ENCODE peak calls at places on chromosomes 16 and 17, in ten cellular contexts. C is A549; L is Right ventricle myocardium superior; E is NCI-H510A; V is CD8-positive, alpha-beta memory T cell; B is cardiac fibroblast; S is SK-MEL-5; N is effector CD4-positive, alpha-beta T cell; Q is activated CD4-positive, CD25-positive, alpha-beta regulatory T cell; M is EH. T is an unnamed sample.

GRCh38 chr17:18324140-18325049 is 9.3 kb downstream of the SMCR8 start:
- DNase-seq in C (no peak), L (no peak), E (no peak), V (no peak), B (no peak), S (no peak), N (no peak), Q (no peak), M (no peak), T (no peak)

GRCh38 chr17:17667231-17667630 is 14.0 kb upstream of the RAI1 start:
- DNase-seq in C (no peak), L (no peak), E (no peak), V (no peak), B (no peak), S (no peak), N (no peak), Q (no peak), M (no peak), T (no peak)

GRCh38 chr17:48459070-48459469 is 29.1 kb upstream of the SKAP1 start:
- DNase-seq in C (no peak), L (no peak), E (no peak), V (no peak), B (no peak), S (no peak), N (no peak), Q (no peak), M (no peak), T (no peak)

GRCh38 chr16:12553191-12553590 is 250.5 kb downstream of the CPPED1 start:
- DNase-seq in C (no peak), L (no peak), E (peak), V (no peak), B (no peak), S (no peak), N (no peak), Q (no peak), M (no peak), T (no peak)

GRCh38 chr17:60944751-60945150 is 267.1 kb downstream of the BCAS3 start:
- DNase-seq in C (no peak), L (no peak), E (no peak), V (no peak), B (no peak), S (no peak), N (no peak), Q (no peak), M (no peak), T (no peak)

GRCh38 chr16:86396318-86396882 is 113.9 kb upstream of the FOXF1 start:
- DNase-seq in C (no peak), L (no peak), E (no peak), V (no peak), B (peak), S (no peak), N (no peak), Q (no peak), M (peak), T (peak)

GRCh38 chr16:1224558-1224957 is 510 bp downstream of the TPSG1 start:
- DNase-seq in C (no peak), L (no peak), E (no peak), V (no peak), B (no peak), S (no peak), N (no peak), Q (no peak), M (no peak), T (no peak)

GRCh38 chr16:2597560-2597902 is 59.7 kb downstream of the PDPK1 start:
- DNase-seq in C (no peak), L (no peak), E (no peak), V (no peak), B (no peak), S (no peak), N (no peak), Q (no peak), M (no peak), T (no peak)

GRCh38 chr16:17397499-17397891 is 73.3 kb downstream of the XYLT1 start:
- DNase-seq in C (peak), L (no peak), E (peak), V (peak), B (peak), S (peak), N (peak), Q (no peak), M (peak), T (peak)

GRCh38 chr17:76983431-76983830 is 115.2 kb downstream of the MGAT5B start:
- DNase-seq in C (no peak), L (no peak), E (no peak), V (no peak), B (no peak), S (no peak), N (no peak), Q (no peak), M (no peak), T (no peak)

GRCh38 chr16:58500329-58501241 is 642 bp downstream of the NDRG4 start:
- DNase-seq in C (no peak), L (no peak), E (no peak), V (peak), B (no peak), S (no peak), N (no peak), Q (no peak), M (peak), T (peak)

GRCh38 chr16:85524630-85525463 is 88.3 kb upstream of the GSE1 start:
- DNase-seq in C (peak), L (peak), E (no peak), V (no peak), B (peak), S (no peak), N (no peak), Q (no peak), M (peak), T (no peak)

GRCh38 chr16:12213180-12213579 is 236.6 kb downstream of the SNX29 start:
- DNase-seq in C (no peak), L (no peak), E (no peak), V (no peak), B (no peak), S (no peak), N (no peak), Q (no peak), M (no peak), T (no peak)

GRCh38 chr17:284676-285355 is 67.8 kb downstream of the RPH3AL start:
- DNase-seq in C (no peak), L (no peak), E (no peak), V (no peak), B (no peak), S (no peak), N (no peak), Q (no peak), M (no peak), T (no peak)

GRCh38 chr17:21013983-21014382 is 28.8 kb downstream of the USP22 start:
- DNase-seq in C (no peak), L (no peak), E (no peak), V (no peak), B (no peak), S (peak), N (no peak), Q (no peak), M (no peak), T (no peak)

GRCh38 chr16:46568472-46569230 is 52.5 kb downstream of the SHCBP1 start:
- DNase-seq in C (no peak), L (no peak), E (peak), V (no peak), B (no peak), S (no peak), N (no peak), Q (no peak), M (no peak), T (no peak)

GRCh38 chr17:77465358-77466041 is 324.7 kb downstream of the SEC14L1 start:
- DNase-seq in C (no peak), L (peak), E (no peak), V (peak), B (peak), S (peak), N (peak), Q (peak), M (peak), T (peak)

GRCh38 chr17:5745091-5745820 is 160.9 kb upstream of the NLRP1 start:
- DNase-seq in C (no peak), L (no peak), E (no peak), V (no peak), B (no peak), S (no peak), N (no peak), Q (no peak), M (no peak), T (no peak)

GRCh38 chr16:85731179-85731578 is 19.7 kb downstream of the C16orf74 start:
- DNase-seq in C (no peak), L (no peak), E (no peak), V (no peak), B (no peak), S (no peak), N (no peak), Q (no peak), M (no peak), T (no peak)

GRCh38 chr17:77914440-77915254 is 43.9 kb upstream of the TNRC6C start:
- DNase-seq in C (no peak), L (no peak), E (no peak), V (no peak), B (peak), S (peak), N (no peak), Q (no peak), M (no peak), T (no peak)

GRCh38 chr16:31001507-31002251 is 8.8 kb downstream of the STX1B start:
- DNase-seq in C (no peak), L (peak), E (no peak), V (no peak), B (no peak), S (no peak), N (no peak), Q (no peak), M (no peak), T (no peak)

GRCh38 chr16:49500211-49500610 is 126.6 kb downstream of the C16orf78 start:
- DNase-seq in C (no peak), L (no peak), E (no peak), V (no peak), B (no peak), S (no peak), N (no peak), Q (no peak), M (no peak), T (no peak)

GRCh38 chr17:31565652-31566051 is 174.2 kb downstream of the RAB11FIP4 start:
- DNase-seq in C (no peak), L (no peak), E (no peak), V (no peak), B (no peak), S (no peak), N (no peak), Q (no peak), M (no peak), T (no peak)

GRCh38 chr16:2054543-2055245 is 6.9 kb downstream of the TSC2 start:
- DNase-seq in C (no peak), L (no peak), E (peak), V (no peak), B (no peak), S (no peak), N (no peak), Q (no peak), M (no peak), T (no peak)

GRCh38 chr17:50272246-50272645 is 2.0 kb upstream of the TMEM92 start:
- DNase-seq in C (no peak), L (no peak), E (no peak), V (no peak), B (no peak), S (no peak), N (no peak), Q (no peak), M (no peak), T (no peak)

GRCh38 chr17:11996722-11997146 is 541 bp downstream of the ZNF18 start:
- DNase-seq in C (peak), L (no peak), E (no peak), V (no peak), B (peak), S (peak), N (peak), Q (no peak), M (no peak), T (peak)

GRCh38 chr16:8958344-8958808 is 5.3 kb downstream of the USP7 start:
- DNase-seq in C (no peak), L (peak), E (no peak), V (peak), B (peak), S (no peak), N (no peak), Q (no peak), M (peak), T (peak)

GRCh38 chr17:17494499-17495447 is 1.4 kb downstream of the RASD1 start:
- DNase-seq in C (no peak), L (peak), E (no peak), V (no peak), B (peak), S (peak), N (no peak), Q (no peak), M (peak), T (peak)

T was measured in GM23248.